ENCODE peak calls at places on chromosomes 13 and 19, in five cellular contexts. A, V, Y, G and M are unnamed samples.

GRCh38 chr19:37304190-37304883 is 66.6 kb upstream of the ZNF527 start:
- DNase-seq in A (peak; percentile 35), V (no peak), Y (peak; percentile 78), G (peak; percentile 76), M (peak; percentile 20)

GRCh38 chr13:90594694-90595093 is 752.8 kb upstream of the MIR17HG start:
- DNase-seq in A (no peak), V (no peak), Y (no peak), G (no peak), M (no peak)

GRCh38 chr19:55681131-55682087 is 6.4 kb downstream of the EPN1 start:
- DNase-seq in A (no peak), V (no peak), Y (no peak), G (no peak), M (no peak)

GRCh38 chr13:41019027-41019487 is at the start of gene ELF1:
- DNase-seq in A (peak; percentile 76), V (peak; percentile 23), Y (no peak), G (no peak), M (no peak)

GRCh38 chr19:47275866-47276461 is 1.3 kb downstream of the INAFM1 start:
- DNase-seq in A (no peak), V (peak; percentile 16), Y (no peak), G (no peak), M (no peak)

GRCh38 chr19:292281-292884 is 1.2 kb upstream of the PLPP2 start:
- DNase-seq in A (no peak), V (no peak), Y (peak; percentile 7), G (no peak), M (no peak)

GRCh38 chr13:20616059-20616797 is 49.3 kb downstream of the IFT88 start:
- DNase-seq in A (no peak), V (no peak), Y (no peak), G (no peak), M (no peak)

GRCh38 chr13:75250526-75251183 is 231.3 kb downstream of the TBC1D4 start:
- DNase-seq in A (no peak), V (no peak), Y (no peak), G (no peak), M (no peak)